ENCODE peak calls at places on chromosomes 5 and 9, in five cellular contexts. V is T-helper 2 cell; Z is fibroblast of lung; X is naive thymus-derived CD4-positive, alpha-beta T cell; O is mucosa of descending colon. T is an unnamed sample.

GRCh38 chr5:53091304-53091703 is 18.3 kb downstream of the MOCS2 start:
- DNase-seq in X (no peak), V (no peak), O (no peak), Z (peak; percentile 64), T (peak; percentile 34)

GRCh38 chr5:14721990-14722656 is 57.6 kb downstream of the OTULIN start:
- DNase-seq in V (no peak), O (no peak), Z (no peak), X (no peak), T (peak; percentile 51)

GRCh38 chr5:151667083-151667482 is 19.6 kb downstream of the SPARC start:
- DNase-seq in V (no peak), O (no peak), X (no peak), Z (no peak), T (no peak)

GRCh38 chr5:71925608-71926091 is 181.6 kb upstream of the MAP1B start:
- DNase-seq in X (no peak), Z (no peak), V (no peak), O (no peak), T (no peak)

GRCh38 chr9:120892748-120893584 is 16.0 kb upstream of the PHF19 start:
- DNase-seq in Z (peak; percentile 75), O (peak; percentile 54), V (peak; percentile 96), X (peak; percentile 50), T (peak; percentile 82)

GRCh38 chr9:4615251-4615650 is 46.8 kb upstream of the PLPP6 start:
- DNase-seq in O (no peak), Z (peak; percentile 21), X (no peak), V (no peak), T (peak; percentile 40)

GRCh38 chr5:5512496-5512895 is 90.0 kb downstream of the ICE1 start:
- DNase-seq in O (no peak), Z (no peak), V (no peak), X (no peak), T (no peak)

GRCh38 chr5:63170496-63170895 is 591.9 kb downstream of the LRRC70 start:
- DNase-seq in V (no peak), X (no peak), O (no peak), Z (peak; percentile 11), T (no peak)

GRCh38 chr5:32193591-32193990 is 19.5 kb upstream of the GOLPH3 start:
- DNase-seq in V (no peak), X (no peak), O (peak; percentile 93), Z (peak; percentile 91), T (peak; percentile 91)

GRCh38 chr5:95081500-95082355 is 203.2 kb downstream of the MCTP1 start:
- DNase-seq in Z (peak; percentile 88), X (peak; percentile 14), O (peak; percentile 33), V (peak; percentile 40), T (peak; percentile 75)

GRCh38 chr9:36398745-36399144 is 1.3 kb downstream of the RNF38 start:
- DNase-seq in V (peak; percentile 54), Z (peak; percentile 18), O (no peak), X (no peak), T (peak; percentile 75)

GRCh38 chr5:60076746-60077145 is 183.2 kb upstream of the PDE4D start:
- DNase-seq in V (no peak), Z (no peak), O (no peak), X (no peak), T (no peak)

GRCh38 chr5:113081091-113081490 is 104.5 kb downstream of the DCP2 start:
- DNase-seq in V (no peak), X (no peak), O (no peak), Z (no peak), T (no peak)

GRCh38 chr5:38228914-38229313 is 29.4 kb upstream of the EGFLAM start:
- DNase-seq in V (no peak), O (no peak), X (no peak), Z (no peak), T (no peak)